ENCODE peak calls at places on chromosomes 3 and 15, in nine cellular contexts. V is NCI-H2081; J is iris pigment epithelial cell; X is NCI-H774; U is MM.1S; Q is choroid plexus epithelial cell; T is substantia nigra; H is stimulated activated CD4-positive, alpha-beta T cell treated with anti-CD3 and anti-CD28 coated beads, Interleukin-1b, Interleukin-23, amount 100 ng/mL, for 48 hours; K is AML-193. C is an unnamed sample.
A peak's percentile ranks its signal among the peaks of the same experiment; 100 is the strongest.

GRCh38 chr15:57134877-57135276 is 216.4 kb downstream of the TCF12 start:
- DNase-seq in J (no peak), V (peak; percentile 15), T (no peak), H (no peak), X (no peak), K (no peak), U (no peak), Q (no peak), C (no peak)

GRCh38 chr3:113231827-113232253 is 20.5 kb downstream of the BOC start:
- DNase-seq in U (no peak), V (peak; percentile 72), T (no peak), X (peak; percentile 9), H (no peak), J (peak; percentile 85), Q (peak; percentile 87), K (no peak), C (no peak)

GRCh38 chr15:68352401-68353062 is 75.0 kb downstream of the FEM1B start:
- DNase-seq in U (no peak), K (peak; percentile 23), X (no peak), J (peak; percentile 93), V (no peak), T (no peak), Q (peak; percentile 91), H (peak; percentile 44), C (peak; percentile 29)

GRCh38 chr15:57503051-57503702 is 88.5 kb upstream of the MYZAP start:
- DNase-seq in T (no peak), K (no peak), Q (no peak), V (no peak), H (no peak), X (no peak), J (no peak), U (no peak), C (no peak)

GRCh38 chr3:124504332-124505059 is 225.8 kb upstream of the UMPS start:
- DNase-seq in J (peak; percentile 9), K (no peak), U (no peak), T (no peak), Q (peak; percentile 7), H (no peak), X (no peak), V (no peak), C (no peak)

GRCh38 chr15:77461486-77461885 is 40.8 kb downstream of the HMG20A start:
- DNase-seq in T (no peak), X (no peak), K (no peak), H (no peak), Q (no peak), V (no peak), J (no peak), U (no peak), C (no peak)

GRCh38 chr3:126544596-126545281 is 14.0 kb downstream of the C3orf22 start:
- DNase-seq in H (no peak), U (no peak), K (no peak), V (no peak), T (no peak), Q (no peak), J (no peak), X (no peak), C (no peak)

GRCh38 chr3:100880072-100880471 is 113.1 kb downstream of the ABI3BP start:
- DNase-seq in V (no peak), K (no peak), H (no peak), X (no peak), Q (no peak), J (no peak), U (no peak), T (no peak), C (no peak)

GRCh38 chr15:58441376-58442070 is 9.7 kb downstream of the LIPC start:
- DNase-seq in V (no peak), H (no peak), K (no peak), Q (peak; percentile 69), J (peak; percentile 83), T (no peak), X (no peak), U (no peak), C (no peak)

GRCh38 chr3:14127516-14128161 is 2.8 kb downstream of the TMEM43 start:
- DNase-seq in J (no peak), H (no peak), X (no peak), Q (no peak), T (no peak), U (no peak), V (no peak), K (no peak), C (no peak)

GRCh38 chr3:41997702-41998551 is 36.0 kb upstream of the ULK4 start:
- DNase-seq in U (peak; percentile 28), X (no peak), H (no peak), V (no peak), J (peak; percentile 28), Q (peak; percentile 55), K (no peak), T (no peak), C (no peak)

GRCh38 chr3:103002447-103002846 is 567.6 kb downstream of the ZPLD1 start:
- DNase-seq in H (no peak), U (no peak), T (no peak), V (peak; percentile 59), X (no peak), K (no peak), Q (no peak), J (no peak), C (no peak)

GRCh38 chr3:100756441-100756840 is 47.1 kb downstream of the TFG start:
- DNase-seq in U (no peak), V (no peak), Q (no peak), J (no peak), H (no peak), X (no peak), K (no peak), T (no peak), C (no peak)

GRCh38 chr3:145175626-145176025 is 985.4 kb downstream of the PLOD2 start:
- DNase-seq in Q (no peak), V (no peak), J (no peak), U (no peak), H (no peak), T (no peak), K (no peak), X (no peak), C (no peak)

GRCh38 chr3:142931222-142931621 is 32.3 kb downstream of the PAQR9 start:
- DNase-seq in Q (no peak), T (no peak), V (no peak), U (no peak), J (no peak), K (no peak), H (peak; percentile 50), X (no peak), C (no peak)

GRCh38 chr15:25838871-25839195 is 24.3 kb downstream of the ATP10A start:
- DNase-seq in X (no peak), H (no peak), T (no peak), J (no peak), V (no peak), U (no peak), K (no peak), Q (no peak), C (no peak)

GRCh38 chr3:143288944-143289343 is 169.4 kb downstream of the CHST2 start:
- DNase-seq in U (no peak), J (no peak), X (no peak), H (no peak), V (no peak), Q (no peak), K (no peak), T (no peak), C (no peak)

GRCh38 chr3:133956333-133956732 is 60.7 kb upstream of the RAB6B start:
- DNase-seq in V (peak; percentile 11), T (no peak), Q (no peak), X (no peak), J (no peak), U (no peak), K (no peak), H (no peak), C (no peak)

GRCh38 chr3:58492385-58492970 is 582 bp downstream of the KCTD6 start:
- DNase-seq in T (no peak), U (peak; percentile 44), V (peak; percentile 3), K (peak; percentile 25), Q (no peak), H (peak; percentile 25), J (no peak), X (peak; percentile 2), C (no peak)

GRCh38 chr3:41112466-41112865 is 86.8 kb upstream of the CTNNB1 start:
- DNase-seq in K (no peak), T (no peak), H (no peak), V (no peak), U (no peak), Q (no peak), X (no peak), J (no peak), C (no peak)

GRCh38 chr3:55461896-55462295 is 25.2 kb downstream of the WNT5A start:
- DNase-seq in U (no peak), T (no peak), X (no peak), Q (peak; percentile 80), H (no peak), J (peak; percentile 88), V (no peak), K (no peak), C (no peak)

GRCh38 chr3:52471371-52472238 is 16.2 kb downstream of the NISCH start:
- DNase-seq in J (no peak), Q (peak; percentile 67), T (peak; percentile 13), X (no peak), U (peak; percentile 37), K (peak; percentile 78), V (no peak), H (no peak), C (no peak)

GRCh38 chr3:98787181-98787580 is 24.0 kb downstream of the ST3GAL6 start:
- DNase-seq in X (no peak), T (no peak), V (no peak), U (no peak), J (no peak), Q (no peak), K (no peak), H (no peak), C (no peak)

GRCh38 chr3:170470063-170471006 is 51.7 kb downstream of the CLDN11 start:
- DNase-seq in V (no peak), J (peak; percentile 70), H (no peak), T (no peak), K (no peak), U (no peak), X (peak; percentile 68), Q (peak; percentile 65), C (no peak)

GRCh38 chr15:61840090-61840489 is 220.2 kb downstream of the VPS13C start:
- DNase-seq in U (no peak), Q (no peak), T (no peak), J (no peak), X (no peak), H (no peak), V (no peak), K (no peak), C (no peak)